ENCODE peak calls at places on chromosome 10, in four cellular contexts. One of them, this sample, is unnamed.

GRCh38 chr10:24344279-24344678 is 135.3 kb downstream of the KIAA1217 start:
- DNase-seq in K562: no peak
- DNase-seq in glutamatergic neuron: no peak
- DNase-seq in fibroblast of the aortic adventitia: peak
- DNase-seq in this sample: no peak

GRCh38 chr10:35821339-35821911 is 179.3 kb upstream of the FZD8 start:
- DNase-seq in K562: no peak
- DNase-seq in glutamatergic neuron: no peak
- DNase-seq in fibroblast of the aortic adventitia: peak
- DNase-seq in this sample: no peak

GRCh38 chr10:122504551-122504950 is 43.2 kb downstream of the HTRA1 start:
- DNase-seq in K562: no peak
- DNase-seq in glutamatergic neuron: no peak
- DNase-seq in fibroblast of the aortic adventitia: peak
- DNase-seq in this sample: peak

GRCh38 chr10:29328988-29329387 is 40.1 kb downstream of the LYZL1 start:
- DNase-seq in K562: no peak
- DNase-seq in glutamatergic neuron: no peak
- DNase-seq in fibroblast of the aortic adventitia: peak
- DNase-seq in this sample: no peak

GRCh38 chr10:129909531-129910286 is 54.4 kb downstream of the EBF3 start:
- DNase-seq in K562: no peak
- DNase-seq in glutamatergic neuron: peak
- DNase-seq in fibroblast of the aortic adventitia: no peak
- DNase-seq in this sample: no peak

GRCh38 chr10:31808258-31809218 is 120.1 kb downstream of the ARHGAP12 start:
- DNase-seq in K562: peak
- DNase-seq in glutamatergic neuron: no peak
- DNase-seq in fibroblast of the aortic adventitia: peak
- DNase-seq in this sample: no peak

GRCh38 chr10:25334445-25334844 is 159.6 kb downstream of the GPR158 start:
- DNase-seq in K562: no peak
- DNase-seq in glutamatergic neuron: no peak
- DNase-seq in fibroblast of the aortic adventitia: no peak
- DNase-seq in this sample: no peak

GRCh38 chr10:31770307-31770902 is 158.2 kb downstream of the ARHGAP12 start:
- DNase-seq in K562: peak
- DNase-seq in glutamatergic neuron: peak
- DNase-seq in fibroblast of the aortic adventitia: no peak
- DNase-seq in this sample: no peak

GRCh38 chr10:91590142-91590903 is 42.5 kb downstream of the PPP1R3C start:
- DNase-seq in K562: no peak
- DNase-seq in glutamatergic neuron: no peak
- DNase-seq in fibroblast of the aortic adventitia: peak
- DNase-seq in this sample: peak

GRCh38 chr10:28434063-28434462 is 98.9 kb upstream of the WAC start:
- DNase-seq in K562: no peak
- DNase-seq in glutamatergic neuron: no peak
- DNase-seq in fibroblast of the aortic adventitia: no peak
- DNase-seq in this sample: no peak

GRCh38 chr10:114492351-114493037 is 88.2 kb upstream of the AFAP1L2 start:
- DNase-seq in K562: no peak
- DNase-seq in glutamatergic neuron: no peak
- DNase-seq in fibroblast of the aortic adventitia: no peak
- DNase-seq in this sample: no peak

GRCh38 chr10:35613597-35614226 is 8.6 kb downstream of the GJD4 start:
- DNase-seq in K562: peak
- DNase-seq in glutamatergic neuron: no peak
- DNase-seq in fibroblast of the aortic adventitia: peak
- DNase-seq in this sample: no peak

GRCh38 chr10:34710391-34710751 is 104.7 kb downstream of the PARD3 start:
- DNase-seq in K562: peak
- DNase-seq in glutamatergic neuron: no peak
- DNase-seq in fibroblast of the aortic adventitia: peak
- DNase-seq in this sample: no peak

GRCh38 chr10:126459878-126460481 is 71.7 kb upstream of the ADAM12 start:
- DNase-seq in K562: no peak
- DNase-seq in glutamatergic neuron: no peak
- DNase-seq in fibroblast of the aortic adventitia: peak
- DNase-seq in this sample: peak
- TF ChIP-seq CTCF in K562: no peak
- TF ChIP-seq CTCF in glutamatergic neuron: no peak
- TF ChIP-seq CTCF in fibroblast of the aortic adventitia: no peak
- TF ChIP-seq CTCF in this sample: no peak

DNA sequence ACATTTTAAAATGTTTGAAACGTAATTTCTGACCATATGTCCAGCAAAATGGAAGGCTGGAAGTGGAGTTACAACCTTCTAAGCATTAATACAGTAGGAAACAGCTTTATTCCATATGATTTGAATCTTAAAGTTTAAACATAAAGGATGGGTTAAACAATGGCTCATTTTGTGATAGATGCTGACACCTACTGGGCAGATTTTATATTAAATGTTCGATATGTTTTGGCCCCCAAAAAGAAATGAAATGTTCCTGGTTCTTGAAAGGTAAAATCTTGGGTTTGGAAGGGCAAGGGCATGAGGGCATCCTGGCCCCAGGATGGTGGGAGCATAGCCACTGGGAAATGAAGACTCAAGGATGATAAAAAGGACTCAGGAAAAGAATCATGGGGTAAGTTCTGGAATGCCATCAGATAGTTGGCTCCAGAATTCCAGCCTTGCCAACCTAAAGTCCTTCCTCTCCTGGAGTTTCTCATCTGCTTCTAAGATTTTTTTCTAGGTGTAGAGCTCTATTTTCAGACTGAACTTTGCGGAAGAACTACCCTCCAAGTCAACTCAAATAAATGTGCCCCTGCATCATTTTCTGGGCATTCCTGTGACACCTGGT is 34.6 kb upstream of the SLC35G1 start:
- DNase-seq in K562: no peak
- DNase-seq in glutamatergic neuron: no peak
- DNase-seq in fibroblast of the aortic adventitia: peak
- DNase-seq in this sample: no peak
- TF ChIP-seq CTCF in K562: peak
- TF ChIP-seq CTCF in glutamatergic neuron: peak
- TF ChIP-seq CTCF in fibroblast of the aortic adventitia: peak
- TF ChIP-seq CTCF in this sample: peak

DNA sequence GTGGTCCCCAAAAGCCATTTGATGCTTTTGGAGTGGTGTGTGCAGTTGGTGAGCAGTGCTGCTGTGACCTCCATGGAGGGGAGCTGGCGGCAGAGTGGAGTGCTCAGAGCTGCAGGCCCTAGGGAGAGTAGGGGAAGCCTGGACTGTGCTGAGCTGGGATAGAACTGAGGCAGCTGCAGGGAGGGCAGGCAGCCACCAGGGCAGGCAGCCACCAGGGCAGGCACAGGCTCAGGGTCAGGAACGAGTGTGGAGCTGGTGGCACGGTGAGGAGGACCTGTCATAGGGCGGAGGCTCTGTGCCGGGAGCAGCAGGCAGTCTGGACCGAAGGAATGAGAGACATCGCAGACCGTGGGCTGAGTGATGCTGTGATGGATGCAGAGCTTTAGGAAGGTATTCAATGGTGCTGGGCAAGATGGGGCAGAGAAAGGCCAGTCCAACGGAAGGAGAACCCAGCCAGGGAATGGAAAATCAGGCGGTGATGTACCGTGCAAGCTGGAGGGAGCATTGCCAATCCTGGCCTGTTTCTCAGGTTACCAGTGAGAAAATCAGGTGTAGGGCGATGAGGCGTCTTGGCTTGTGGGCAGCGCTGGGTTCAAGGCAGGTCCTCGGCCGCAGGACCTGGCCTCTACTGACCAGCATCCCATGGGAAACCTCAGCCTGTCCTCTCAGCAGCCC is 152.6 kb downstream of the CAMK1D start:
- DNase-seq in K562: no peak
- DNase-seq in glutamatergic neuron: peak
- DNase-seq in fibroblast of the aortic adventitia: no peak
- DNase-seq in this sample: peak
- TF ChIP-seq CTCF in K562: no peak
- TF ChIP-seq CTCF in glutamatergic neuron: peak
- TF ChIP-seq CTCF in fibroblast of the aortic adventitia: no peak
- TF ChIP-seq CTCF in this sample: no peak

GRCh38 chr10:73816917-73817729 is 5.7 kb upstream of the NDST2 start:
- DNase-seq in K562: peak
- DNase-seq in glutamatergic neuron: no peak
- DNase-seq in fibroblast of the aortic adventitia: peak
- DNase-seq in this sample: no peak

GRCh38 chr10:73819025-73819424 is 7.6 kb upstream of the NDST2 start:
- DNase-seq in K562: no peak
- DNase-seq in glutamatergic neuron: no peak
- DNase-seq in fibroblast of the aortic adventitia: no peak
- DNase-seq in this sample: no peak

GRCh38 chr10:73818402-73818801 is 7.0 kb upstream of the NDST2 start:
- DNase-seq in K562: peak
- DNase-seq in glutamatergic neuron: no peak
- DNase-seq in fibroblast of the aortic adventitia: no peak
- DNase-seq in this sample: no peak

GRCh38 chr10:73817826-73818225 is 6.4 kb upstream of the NDST2 start:
- DNase-seq in K562: no peak
- DNase-seq in glutamatergic neuron: no peak
- DNase-seq in fibroblast of the aortic adventitia: no peak
- DNase-seq in this sample: no peak

DNA sequence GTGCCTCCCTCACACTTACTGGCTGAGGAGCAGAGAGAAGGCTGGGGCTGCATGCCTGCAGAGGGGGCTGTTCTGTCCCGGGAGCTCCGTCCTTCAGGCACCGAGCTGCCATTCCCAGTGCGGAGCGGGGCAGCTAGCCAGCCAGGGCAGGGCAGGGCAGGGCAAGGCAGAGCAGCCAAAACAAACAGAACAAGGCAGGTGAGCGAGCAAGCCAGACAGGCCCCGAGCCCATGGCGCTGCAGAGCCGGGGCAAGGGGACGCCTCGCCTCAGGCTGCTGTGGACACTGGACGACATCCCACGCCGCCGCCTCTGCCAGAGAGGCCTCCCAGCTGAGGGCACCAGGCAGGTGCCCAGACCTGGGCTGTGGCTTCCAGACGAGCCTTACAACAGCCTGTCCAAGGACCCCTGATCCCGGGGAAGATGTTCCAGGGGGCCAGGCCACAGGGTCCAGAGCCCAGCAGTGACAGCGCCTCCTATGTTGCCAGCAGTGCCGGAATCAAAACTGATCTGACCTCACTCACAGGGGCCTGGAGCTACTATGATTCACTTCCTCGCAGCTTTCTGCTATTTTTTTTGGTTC is 8.2 kb upstream of the NDST2 start:
- DNase-seq in K562: no peak
- DNase-seq in glutamatergic neuron: peak
- DNase-seq in fibroblast of the aortic adventitia: no peak
- DNase-seq in this sample: no peak
- TF ChIP-seq CTCF in K562: peak
- TF ChIP-seq CTCF in glutamatergic neuron: no peak
- TF ChIP-seq CTCF in fibroblast of the aortic adventitia: no peak
- TF ChIP-seq CTCF in this sample: no peak

DNA sequence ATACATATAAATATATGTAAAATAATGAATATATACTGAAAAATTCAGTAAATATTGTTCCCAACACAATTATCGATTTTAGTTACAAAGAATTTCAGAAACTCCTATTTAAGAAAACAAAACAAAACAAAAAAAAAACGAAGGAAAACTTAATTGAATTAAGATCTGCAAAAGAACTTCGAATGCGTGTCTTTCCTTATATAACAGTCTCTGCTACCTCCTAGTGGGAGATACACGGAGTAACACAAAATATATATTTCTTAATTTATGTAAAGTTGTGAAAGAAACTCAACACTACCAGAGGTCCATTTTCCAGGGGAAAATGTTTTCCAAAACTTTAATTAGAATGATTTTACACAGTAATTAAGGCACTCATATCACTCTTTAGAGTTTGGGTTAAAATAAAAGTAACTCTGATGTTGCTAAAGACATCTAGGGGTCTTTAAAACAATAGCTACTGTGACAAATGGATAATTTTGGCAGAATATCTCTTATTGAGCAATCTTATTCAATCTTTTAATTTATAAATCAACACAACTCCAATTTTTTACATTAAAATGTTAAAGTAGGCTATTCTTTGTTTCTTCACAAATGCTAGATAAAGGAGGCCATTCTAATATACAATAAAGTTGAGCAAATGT is 41.6 kb downstream of the NEBL start:
- DNase-seq in K562: peak
- DNase-seq in glutamatergic neuron: no peak
- DNase-seq in fibroblast of the aortic adventitia: peak
- DNase-seq in this sample: no peak
- TF ChIP-seq CTCF in K562: peak
- TF ChIP-seq CTCF in glutamatergic neuron: peak
- TF ChIP-seq CTCF in fibroblast of the aortic adventitia: peak
- TF ChIP-seq CTCF in this sample: peak

GRCh38 chr10:100624298-100624697 is 88.6 kb downstream of the HIF1AN start:
- DNase-seq in K562: no peak
- DNase-seq in glutamatergic neuron: no peak
- DNase-seq in fibroblast of the aortic adventitia: no peak
- DNase-seq in this sample: no peak
- TF ChIP-seq CTCF in K562: no peak
- TF ChIP-seq CTCF in glutamatergic neuron: no peak
- TF ChIP-seq CTCF in fibroblast of the aortic adventitia: no peak
- TF ChIP-seq CTCF in this sample: no peak

GRCh38 chr10:101617102-101617823 is 29.1 kb downstream of the DPCD start:
- DNase-seq in K562: no peak
- DNase-seq in glutamatergic neuron: no peak
- DNase-seq in fibroblast of the aortic adventitia: no peak
- DNase-seq in this sample: no peak
- TF ChIP-seq CTCF in K562: peak
- TF ChIP-seq CTCF in glutamatergic neuron: no peak
- TF ChIP-seq CTCF in fibroblast of the aortic adventitia: no peak
- TF ChIP-seq CTCF in this sample: no peak